ENCODE peak calls at places on chromosomes 5 and 9, in four cellular contexts. R is PC-3, B is lung, H is kidney epithelial cell. J is an unnamed sample.

GRCh38 chr9:96382839-96383164 is 709 bp downstream of the SLC35D2 start:
- DNase-seq in B (no peak), H (no peak), R (no peak), J (no peak)

GRCh38 chr5:9350301-9350797 is 195.5 kb downstream of the SEMA5A start:
- DNase-seq in R (peak), H (no peak), B (no peak), J (no peak)

GRCh38 chr9:110850401-110851135 is 182.0 kb downstream of the MUSK start:
- DNase-seq in R (peak), H (no peak), B (no peak), J (no peak)

GRCh38 chr5:15499528-15500325 is at the start of gene FBXL7:
- DNase-seq in H (peak), B (peak), R (peak), J (peak)

GRCh38 chr5:10393491-10393890 is 40.0 kb downstream of the MARCHF6 start:
- DNase-seq in R (no peak), B (no peak), H (no peak), J (no peak)

GRCh38 chr9:94056442-94056974 is 27.8 kb upstream of the PTPDC1 start:
- DNase-seq in R (no peak), H (no peak), B (no peak), J (no peak)

GRCh38 chr5:173310861-173311515 is 17.2 kb downstream of the STC2 start:
- DNase-seq in B (no peak), H (no peak), R (peak), J (peak)

GRCh38 chr5:160165137-160166068 is 46.2 kb upstream of the PWWP2A start:
- DNase-seq in R (peak), B (peak), H (peak), J (peak)

GRCh38 chr5:111857067-111857466 is 100.1 kb upstream of the NREP start:
- DNase-seq in H (no peak), B (no peak), R (no peak), J (no peak)

GRCh38 chr5:142747034-142747433 is 23.1 kb upstream of the ARHGAP26 start:
- DNase-seq in B (no peak), H (no peak), R (no peak), J (no peak)

GRCh38 chr9:86614871-86615849 is 260.9 kb upstream of the TUT7 start:
- DNase-seq in H (no peak), R (peak), B (no peak), J (no peak)

GRCh38 chr5:177478711-177479646 is 5.5 kb upstream of the DBN1 start:
- DNase-seq in R (no peak), B (peak), H (no peak), J (no peak)

GRCh38 chr9:134737842-134738580 is 96.4 kb downstream of the COL5A1 start:
- DNase-seq in B (no peak), H (no peak), R (no peak), J (no peak)

GRCh38 chr9:32403567-32403966 is 19.1 kb downstream of the ACO1 start:
- DNase-seq in H (no peak), R (no peak), B (no peak), J (no peak)

GRCh38 chr9:17422994-17423680 is 155.7 kb upstream of the SH3GL2 start:
- DNase-seq in H (no peak), R (peak), B (no peak), J (no peak)

GRCh38 chr5:61447780-61448495 is 115.9 kb downstream of the ZSWIM6 start:
- DNase-seq in H (no peak), B (no peak), R (no peak), J (no peak)

GRCh38 chr5:1479581-1480188 is 34.4 kb upstream of the SLC6A3 start:
- DNase-seq in R (peak), H (no peak), B (no peak), J (peak)

GRCh38 chr5:18000744-18001143 is 366.5 kb downstream of the TAF11L14 start:
- DNase-seq in B (no peak), R (no peak), H (no peak), J (no peak)

GRCh38 chr9:134811079-134811672 is 69.4 kb upstream of the FCN2 start:
- DNase-seq in H (no peak), R (no peak), B (no peak), J (no peak)

GRCh38 chr9:127896395-127897193 is 2.8 kb downstream of the ST6GALNAC6 start:
- DNase-seq in R (no peak), B (no peak), H (no peak), J (no peak)
- H3K4me3 ChIP-seq in R (no peak), B (no peak), H (no peak), J (peak)

GRCh38 chr9:4297151-4297794 is 2.6 kb downstream of the GLIS3 start:
- DNase-seq in B (peak), H (no peak), R (peak), J (no peak)
- TF ChIP-seq CTCF in B (no peak), H (peak), R (peak), J (peak)

DNA sequence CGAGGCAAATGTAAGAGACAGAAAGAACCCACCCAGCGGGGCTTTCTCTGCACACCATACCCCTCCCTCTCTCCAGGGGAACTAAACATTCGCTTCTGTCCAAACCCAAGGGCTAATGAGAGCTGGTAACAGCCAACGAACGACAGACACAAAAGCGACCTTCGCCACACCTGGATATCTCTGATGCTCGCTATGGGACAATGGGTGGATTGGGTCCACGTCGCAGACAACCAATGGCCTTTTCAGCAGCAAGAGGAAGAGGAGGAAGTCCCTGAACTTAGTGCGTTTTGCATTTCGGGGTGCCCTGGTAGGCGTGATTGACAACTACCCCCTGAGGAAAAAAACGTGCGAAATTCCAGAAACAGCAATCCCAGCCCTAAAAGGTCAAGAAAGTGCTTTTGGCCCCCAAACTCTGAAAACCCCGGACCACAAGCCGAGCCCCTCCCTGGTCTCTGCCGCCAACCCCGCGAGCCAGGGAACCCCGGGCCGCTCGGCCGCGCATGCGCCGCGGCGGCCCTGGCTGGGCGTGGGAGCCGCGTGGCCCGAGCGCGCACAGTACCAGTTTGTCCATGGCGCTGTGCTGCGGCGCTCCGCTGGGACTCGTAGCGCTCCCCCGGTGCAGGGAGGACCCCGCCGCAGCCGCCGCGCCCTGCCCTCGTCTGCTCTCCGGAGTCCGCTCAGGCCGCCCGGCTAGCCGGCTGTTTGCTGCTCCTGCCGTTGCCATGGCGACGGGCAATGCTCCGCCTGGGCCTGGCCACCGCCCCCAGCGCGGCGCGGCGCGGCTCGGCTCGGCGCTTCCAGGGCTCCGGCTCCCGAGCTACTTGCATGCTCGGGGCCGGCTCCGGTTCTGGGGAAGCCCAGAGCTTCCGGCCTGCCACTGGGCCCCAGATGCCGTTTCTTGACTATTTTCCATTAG is 66.9 kb upstream of the DNAH5 start:
- DNase-seq in B (peak), R (peak), H (peak), J (peak)
- H3K4me3 ChIP-seq in B (peak), R (peak), H (peak), J (peak)

GRCh38 chr5:151758430-151759241 is at the start of gene ATOX1:
- DNase-seq in B (peak), R (peak), H (no peak), J (peak)
- TF ChIP-seq CTCF in B (no peak), R (peak), H (no peak), J (peak)